ENCODE peak calls at places on chromosomes 2 and 18, in six cellular contexts. N is IMR-90, U is H1, R is neuronal stem cell, M is mesenchymal stem cell, K is trophoblast cell. I is an unnamed sample.

GRCh38 chr2:763766-764525 is 86.7 kb upstream of the TMEM18 start:
- DNase-seq in R (no peak), K (peak), U (no peak), N (no peak), M (peak), I (no peak)

GRCh38 chr2:727071-727470 is 49.9 kb upstream of the TMEM18 start:
- DNase-seq in N (no peak), R (no peak), M (no peak), K (no peak), U (no peak), I (no peak)

GRCh38 chr18:47149457-47150028 is 757 bp downstream of the HDHD2 start:
- DNase-seq in K (no peak), M (no peak), N (peak), U (no peak), R (no peak), I (peak)

GRCh38 chr2:32792416-32792815 is 154.3 kb upstream of the LTBP1 start:
- DNase-seq in N (no peak), K (no peak), U (no peak), M (no peak), R (no peak), I (peak)

GRCh38 chr2:38092196-38092902 is 16.4 kb upstream of the CYP1B1 start:
- DNase-seq in K (no peak), U (no peak), R (no peak), M (peak), N (peak), I (peak)

GRCh38 chr2:219957815-219958214 is 330.4 kb downstream of the SLC4A3 start:
- DNase-seq in M (no peak), U (no peak), N (no peak), R (no peak), K (no peak), I (no peak)

GRCh38 chr2:171568085-171568484 is 45.8 kb downstream of the CYBRD1 start:
- DNase-seq in U (no peak), R (no peak), M (no peak), N (no peak), K (no peak), I (no peak)

GRCh38 chr18:12362473-12363174 is 14.4 kb downstream of the AFG3L2 start:
- DNase-seq in M (no peak), R (no peak), U (no peak), K (no peak), N (no peak), I (no peak)

GRCh38 chr18:23716516-23716915 is 27.3 kb downstream of the LAMA3 start:
- DNase-seq in U (peak), R (no peak), K (peak), N (peak), M (peak), I (peak)

GRCh38 chr2:18077211-18077610 is 198.7 kb downstream of the KCNS3 start:
- DNase-seq in R (no peak), N (no peak), K (no peak), M (peak), U (no peak), I (no peak)

GRCh38 chr2:735670-736218 is 58.5 kb upstream of the TMEM18 start:
- DNase-seq in U (no peak), R (no peak), M (no peak), K (no peak), N (no peak), I (peak)

GRCh38 chr2:224882291-224883171 is 159.7 kb downstream of the DOCK10 start:
- DNase-seq in K (no peak), M (peak), N (peak), U (no peak), R (no peak), I (no peak)

GRCh38 chr2:238700122-238700457 is 147.8 kb upstream of the TWIST2 start:
- DNase-seq in M (peak), K (peak), N (peak), U (no peak), R (no peak), I (no peak)

GRCh38 chr18:27136208-27136535 is 48.9 kb downstream of the CHST9 start:
- DNase-seq in R (no peak), N (no peak), M (peak), K (no peak), U (no peak), I (peak)

GRCh38 chr2:99856119-99856518 is 286.3 kb downstream of the AFF3 start:
- DNase-seq in M (no peak), R (no peak), N (no peak), U (no peak), K (no peak), I (no peak)

GRCh38 chr2:200380139-200380561 is 73.7 kb downstream of the SPATS2L start:
- DNase-seq in M (peak), N (peak), R (no peak), K (no peak), U (no peak), I (peak)

GRCh38 chr2:86499326-86499725 is 58.2 kb downstream of the KDM3A start:
- DNase-seq in R (no peak), K (no peak), N (no peak), M (no peak), U (no peak), I (no peak)

GRCh38 chr2:58680938-58681337 is 439.8 kb upstream of the FANCL start:
- DNase-seq in K (no peak), U (no peak), N (no peak), R (no peak), M (no peak), I (no peak)

GRCh38 chr2:160317113-160318099 is 117.3 kb upstream of the ITGB6 start:
- DNase-seq in K (no peak), M (no peak), U (no peak), N (no peak), R (peak), I (no peak)

GRCh38 chr18:2826581-2826980 is 20.2 kb upstream of the EMILIN2 start:
- DNase-seq in K (no peak), U (no peak), R (no peak), N (no peak), M (no peak), I (no peak)

GRCh38 chr18:23134780-23135678 is at the start of gene CABLES1:
- DNase-seq in U (no peak), K (peak), M (peak), R (peak), N (peak), I (peak)

GRCh38 chr2:23131066-23131575 is 253.9 kb upstream of the KLHL29 start:
- DNase-seq in N (no peak), K (no peak), U (no peak), R (no peak), M (no peak), I (peak)

GRCh38 chr2:98484652-98485452 is 40.2 kb downstream of the INPP4A start:
- DNase-seq in M (no peak), N (no peak), R (no peak), U (no peak), K (peak), I (no peak)

GRCh38 chr18:32507093-32507492 is 36.4 kb upstream of the GAREM1 start:
- DNase-seq in N (no peak), R (no peak), K (no peak), M (no peak), U (no peak), I (no peak)

GRCh38 chr18:34773961-34774754 is 64.1 kb downstream of the DTNA start:
- DNase-seq in R (no peak), M (peak), K (no peak), U (no peak), N (peak), I (no peak)

GRCh38 chr2:143357956-143358355 is 228.7 kb downstream of the ARHGAP15 start:
- DNase-seq in U (no peak), R (no peak), M (no peak), N (no peak), K (no peak), I (no peak)

GRCh38 chr18:26546875-26547301 is 1.5 kb downstream of the KCTD1 start:
- DNase-seq in U (no peak), N (no peak), K (no peak), R (no peak), M (no peak), I (peak)

GRCh38 chr2:96875498-96876035 is 5.7 kb upstream of the SEMA4C start:
- DNase-seq in R (no peak), N (no peak), K (no peak), M (no peak), U (no peak), I (peak)

GRCh38 chr2:69786105-69786504 is 43.4 kb upstream of the GMCL1 start:
- DNase-seq in K (no peak), R (no peak), U (no peak), N (no peak), M (no peak), I (no peak)

GRCh38 chr2:223264541-223265171 is 212.7 kb downstream of the KCNE4 start:
- DNase-seq in N (no peak), K (peak), M (no peak), U (no peak), R (no peak), I (peak)

GRCh38 chr2:223262946-223263345 is 211.0 kb downstream of the KCNE4 start:
- DNase-seq in U (peak), N (no peak), K (peak), M (peak), R (no peak), I (peak)

DNA sequence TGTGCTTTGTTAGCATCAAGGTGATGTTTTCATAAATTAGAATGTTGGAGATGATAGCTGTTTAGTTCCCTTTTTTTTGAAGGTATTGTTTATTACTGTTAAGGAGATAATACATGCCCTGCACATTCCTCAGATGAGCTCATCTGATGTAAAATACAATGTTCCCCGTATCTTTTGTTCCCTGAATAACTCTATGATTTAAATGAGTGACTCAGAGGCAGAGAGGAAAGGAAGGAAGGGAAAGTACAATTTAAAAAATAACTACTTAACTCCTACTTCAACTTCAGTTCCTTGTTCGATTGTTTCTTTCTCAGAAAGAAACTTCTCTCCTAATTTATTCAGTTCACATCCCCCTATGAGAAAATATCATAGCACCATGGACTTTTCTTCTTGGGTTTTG is 208.7 kb downstream of the KCNE4 start:
- DNase-seq in K (no peak), U (no peak), N (peak), R (no peak), M (peak), I (no peak)
- H3K4me3 ChIP-seq in K (no peak), U (no peak), N (no peak), R (no peak), M (no peak), I (no peak)

GRCh38 chr2:26033769-26034596 is at the start of gene RAB10:
- DNase-seq in K (peak), R (peak), M (peak), U (peak), N (peak), I (peak)
- H3K23ac ChIP-seq in K (peak), R (peak), M (no peak), U (no peak), N (peak), I (peak)

GRCh38 chr2:230812041-230812440 is 52.7 kb upstream of the ITM2C start:
- DNase-seq in N (no peak), U (no peak), K (no peak), R (no peak), M (no peak), I (no peak)

GRCh38 chr2:230821261-230821990 is 43.3 kb upstream of the ITM2C start:
- DNase-seq in K (no peak), U (no peak), N (no peak), M (no peak), R (no peak), I (peak)

GRCh38 chr2:230819433-230819832 is 45.3 kb upstream of the ITM2C start:
- DNase-seq in U (no peak), R (no peak), K (no peak), M (no peak), N (no peak), I (no peak)

GRCh38 chr2:230814616-230815015 is 50.1 kb upstream of the ITM2C start:
- DNase-seq in N (peak), K (no peak), R (no peak), U (no peak), M (peak), I (peak)

GRCh38 chr2:230816735-230817134 is 48.0 kb upstream of the ITM2C start:
- DNase-seq in M (no peak), R (no peak), N (no peak), U (no peak), K (no peak), I (no peak)
- H3K18ac ChIP-seq in M (no peak), R (no peak), N (no peak), U (no peak), K (no peak), I (no peak)

GRCh38 chr18:75277629-75277966 is 67.0 kb downstream of the TSHZ1 start:
- DNase-seq in U (no peak), R (no peak), M (no peak), N (no peak), K (no peak), I (peak)
- H3K4me3 ChIP-seq in U (no peak), R (no peak), M (no peak), N (no peak), K (no peak), I (no peak)

I was measured in mesendoderm.